ENCODE peak calls at places on chromosomes 13 and 19, in four cellular contexts. One of them, this sample, is unnamed.

GRCh38 chr13:79530270-79530669 is 49.3 kb downstream of the NDFIP2 start:
- DNase-seq in tibial nerve: no peak
- DNase-seq in heart left ventricle: no peak
- DNase-seq in left ventricle myocardium inferior: no peak
- DNase-seq in this sample: no peak

GRCh38 chr13:101544979-101545378 is 92.5 kb downstream of the ITGBL1 start:
- DNase-seq in tibial nerve: no peak
- DNase-seq in heart left ventricle: no peak
- DNase-seq in left ventricle myocardium inferior: no peak
- DNase-seq in this sample: no peak

GRCh38 chr13:90500569-90500968 is 846.9 kb upstream of the MIR17HG start:
- DNase-seq in tibial nerve: no peak
- DNase-seq in heart left ventricle: no peak
- DNase-seq in left ventricle myocardium inferior: no peak
- DNase-seq in this sample: no peak

GRCh38 chr13:105806335-105806920 is 729.0 kb downstream of the EFNB2 start:
- DNase-seq in tibial nerve: no peak
- DNase-seq in heart left ventricle: no peak
- DNase-seq in left ventricle myocardium inferior: no peak
- DNase-seq in this sample: peak; percentile 19

GRCh38 chr13:60028021-60028420 is 135.7 kb downstream of the DIAPH3 start:
- DNase-seq in tibial nerve: no peak
- DNase-seq in heart left ventricle: no peak
- DNase-seq in left ventricle myocardium inferior: no peak
- DNase-seq in this sample: no peak

GRCh38 chr13:23959231-23959862 is 62.0 kb upstream of the C1QTNF9B start:
- DNase-seq in tibial nerve: no peak
- DNase-seq in heart left ventricle: no peak
- DNase-seq in left ventricle myocardium inferior: no peak
- DNase-seq in this sample: no peak

GRCh38 chr19:3612330-3612729 is 5.7 kb upstream of the TBXA2R start:
- DNase-seq in tibial nerve: no peak
- DNase-seq in heart left ventricle: no peak
- DNase-seq in left ventricle myocardium inferior: no peak
- DNase-seq in this sample: no peak

GRCh38 chr13:52739468-52740071 is at the start of gene CNMD:
- DNase-seq in tibial nerve: no peak
- DNase-seq in heart left ventricle: no peak
- DNase-seq in left ventricle myocardium inferior: no peak
- DNase-seq in this sample: no peak

GRCh38 chr13:29436721-29437250 is 158.7 kb downstream of the SLC7A1 start:
- DNase-seq in tibial nerve: no peak
- DNase-seq in heart left ventricle: no peak
- DNase-seq in left ventricle myocardium inferior: no peak
- DNase-seq in this sample: no peak

GRCh38 chr19:12937243-12938053 is 961 bp upstream of the CALR start:
- DNase-seq in tibial nerve: peak; percentile 59
- DNase-seq in heart left ventricle: no peak
- DNase-seq in left ventricle myocardium inferior: no peak
- DNase-seq in this sample: peak; percentile 25

GRCh38 chr19:11345122-11345752 is 831 bp downstream of the TMEM205 start:
- DNase-seq in tibial nerve: no peak
- DNase-seq in heart left ventricle: no peak
- DNase-seq in left ventricle myocardium inferior: no peak
- DNase-seq in this sample: no peak

GRCh38 chr19:49498475-49498874 is 2.2 kb downstream of the RPS11 start:
- DNase-seq in tibial nerve: no peak
- DNase-seq in heart left ventricle: no peak
- DNase-seq in left ventricle myocardium inferior: no peak
- DNase-seq in this sample: no peak

GRCh38 chr19:459724-460511 is 915 bp downstream of the SHC2 start:
- DNase-seq in tibial nerve: peak; percentile 31
- DNase-seq in heart left ventricle: peak; percentile 75
- DNase-seq in left ventricle myocardium inferior: peak; percentile 76
- DNase-seq in this sample: no peak

GRCh38 chr13:113291997-113292862 is 4.8 kb upstream of the LAMP1 start:
- DNase-seq in tibial nerve: no peak
- DNase-seq in heart left ventricle: peak; percentile 37
- DNase-seq in left ventricle myocardium inferior: peak; percentile 28
- DNase-seq in this sample: no peak

GRCh38 chr13:44128522-44128921 is 245.1 kb upstream of the SERP2 start:
- DNase-seq in tibial nerve: no peak
- DNase-seq in heart left ventricle: peak; percentile 75
- DNase-seq in left ventricle myocardium inferior: peak; percentile 25
- DNase-seq in this sample: no peak

GRCh38 chr13:113854238-113855011 is 9.5 kb downstream of the GAS6 start:
- DNase-seq in tibial nerve: peak; percentile 43
- DNase-seq in heart left ventricle: peak; percentile 63
- DNase-seq in left ventricle myocardium inferior: peak; percentile 61
- DNase-seq in this sample: no peak

GRCh38 chr19:1041835-1042685 is 2.2 kb downstream of the ABCA7 start:
- DNase-seq in tibial nerve: no peak
- DNase-seq in heart left ventricle: no peak
- DNase-seq in left ventricle myocardium inferior: no peak
- DNase-seq in this sample: no peak

GRCh38 chr13:53121131-53121773 is 92.6 kb downstream of the OLFM4 start:
- DNase-seq in tibial nerve: no peak
- DNase-seq in heart left ventricle: no peak
- DNase-seq in left ventricle myocardium inferior: no peak
- DNase-seq in this sample: no peak

GRCh38 chr13:113882266-113882627 is 18.4 kb upstream of the GAS6 start:
- DNase-seq in tibial nerve: peak; percentile 49
- DNase-seq in heart left ventricle: peak; percentile 82
- DNase-seq in left ventricle myocardium inferior: peak; percentile 80
- DNase-seq in this sample: no peak

GRCh38 chr19:29623726-29624488 is 17.8 kb downstream of the POP4 start:
- DNase-seq in tibial nerve: no peak
- DNase-seq in heart left ventricle: no peak
- DNase-seq in left ventricle myocardium inferior: no peak
- DNase-seq in this sample: no peak

GRCh38 chr19:39156230-39156890 is 30.8 kb downstream of the PAK4 start:
- DNase-seq in tibial nerve: no peak
- DNase-seq in heart left ventricle: no peak
- DNase-seq in left ventricle myocardium inferior: no peak
- DNase-seq in this sample: peak; percentile 8

GRCh38 chr13:20547479-20547908 is 19.5 kb upstream of the IFT88 start:
- DNase-seq in tibial nerve: no peak
- DNase-seq in heart left ventricle: no peak
- DNase-seq in left ventricle myocardium inferior: no peak
- DNase-seq in this sample: no peak

GRCh38 chr13:108342369-108343289 is 73.1 kb downstream of the TNFSF13B start:
- DNase-seq in tibial nerve: no peak
- DNase-seq in heart left ventricle: no peak
- DNase-seq in left ventricle myocardium inferior: no peak
- DNase-seq in this sample: peak; percentile 22

GRCh38 chr13:97003071-97003470 is 8.8 kb upstream of the OXGR1 start:
- DNase-seq in tibial nerve: no peak
- DNase-seq in heart left ventricle: no peak
- DNase-seq in left ventricle myocardium inferior: no peak
- DNase-seq in this sample: no peak

GRCh38 chr19:7788933-7789323 is 25.9 kb downstream of the CLEC4M start:
- DNase-seq in tibial nerve: no peak
- DNase-seq in heart left ventricle: no peak
- DNase-seq in left ventricle myocardium inferior: no peak
- DNase-seq in this sample: no peak

GRCh38 chr13:62847520-62847919 is 1431.9 kb upstream of the PCDH20 start:
- DNase-seq in tibial nerve: no peak
- DNase-seq in heart left ventricle: no peak
- DNase-seq in left ventricle myocardium inferior: no peak
- DNase-seq in this sample: no peak

GRCh38 chr13:68190826-68191225 is 960.7 kb upstream of the PCDH9 start:
- DNase-seq in tibial nerve: no peak
- DNase-seq in heart left ventricle: no peak
- DNase-seq in left ventricle myocardium inferior: no peak
- DNase-seq in this sample: peak; percentile 63

GRCh38 chr13:41552031-41552430 is 94.7 kb downstream of the RGCC start:
- DNase-seq in tibial nerve: no peak
- DNase-seq in heart left ventricle: no peak
- DNase-seq in left ventricle myocardium inferior: no peak
- DNase-seq in this sample: no peak
- TF ChIP-seq CTCF in tibial nerve: no peak
- TF ChIP-seq CTCF in heart left ventricle: no peak
- TF ChIP-seq CTCF in left ventricle myocardium inferior: no peak
- TF ChIP-seq CTCF in this sample: no peak

GRCh38 chr19:55031178-55031577 is 6.9 kb downstream of the GP6 start:
- DNase-seq in tibial nerve: no peak
- DNase-seq in heart left ventricle: no peak
- DNase-seq in left ventricle myocardium inferior: no peak
- DNase-seq in this sample: no peak
- H3K27ac ChIP-seq in tibial nerve: no peak overlapping the region
- H3K27ac ChIP-seq in heart left ventricle: no peak overlapping the region
- H3K27ac ChIP-seq in left ventricle myocardium inferior: no peak overlapping the region
- H3K27ac ChIP-seq in this sample: no peak overlapping the region

DNA sequence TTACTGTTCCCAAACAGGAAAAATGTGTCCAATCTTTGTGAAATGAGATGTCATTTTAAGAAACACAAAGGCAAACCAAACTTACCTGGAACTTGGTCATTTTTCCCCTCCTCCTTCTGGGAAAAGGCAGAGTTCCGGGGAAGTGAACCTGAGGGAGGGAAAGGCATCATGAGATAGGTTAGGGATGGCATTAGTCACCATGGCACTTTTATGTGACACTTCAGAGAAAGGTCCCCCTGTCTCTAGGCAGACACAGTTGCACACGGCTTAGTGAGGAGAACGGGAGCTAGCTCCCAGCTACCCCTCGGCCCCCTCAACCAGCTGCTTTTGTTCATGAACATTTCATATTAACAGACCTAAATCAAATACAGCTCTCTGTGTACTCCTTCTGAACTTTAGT is 1.5 kb downstream of the ZNF235 start:
- DNase-seq in tibial nerve: no peak
- DNase-seq in heart left ventricle: no peak
- DNase-seq in left ventricle myocardium inferior: no peak
- DNase-seq in this sample: no peak
- H3K4me3 ChIP-seq in tibial nerve: no peak overlapping the region
- H3K4me3 ChIP-seq in heart left ventricle: no peak overlapping the region
- H3K4me3 ChIP-seq in left ventricle myocardium inferior: peak overlapping the region; percentile 88
- H3K4me3 ChIP-seq in this sample: no peak overlapping the region

GRCh38 chr19:15372470-15372869 is 7.1 kb downstream of the AKAP8 start:
- DNase-seq in tibial nerve: no peak
- DNase-seq in heart left ventricle: no peak
- DNase-seq in left ventricle myocardium inferior: no peak
- DNase-seq in this sample: no peak
- TF ChIP-seq CTCF in tibial nerve: no peak
- TF ChIP-seq CTCF in heart left ventricle: no peak
- TF ChIP-seq CTCF in left ventricle myocardium inferior: no peak
- TF ChIP-seq CTCF in this sample: no peak

GRCh38 chr19:18053571-18054219 is 33.0 kb downstream of the IL12RB1 start:
- DNase-seq in tibial nerve: no peak
- DNase-seq in heart left ventricle: no peak
- DNase-seq in left ventricle myocardium inferior: no peak
- DNase-seq in this sample: no peak
- H3K27ac ChIP-seq in tibial nerve: no peak overlapping the region
- H3K27ac ChIP-seq in heart left ventricle: no peak overlapping the region
- H3K27ac ChIP-seq in left ventricle myocardium inferior: peak overlapping the region; percentile 88
- H3K27ac ChIP-seq in this sample: no peak overlapping the region

DNA sequence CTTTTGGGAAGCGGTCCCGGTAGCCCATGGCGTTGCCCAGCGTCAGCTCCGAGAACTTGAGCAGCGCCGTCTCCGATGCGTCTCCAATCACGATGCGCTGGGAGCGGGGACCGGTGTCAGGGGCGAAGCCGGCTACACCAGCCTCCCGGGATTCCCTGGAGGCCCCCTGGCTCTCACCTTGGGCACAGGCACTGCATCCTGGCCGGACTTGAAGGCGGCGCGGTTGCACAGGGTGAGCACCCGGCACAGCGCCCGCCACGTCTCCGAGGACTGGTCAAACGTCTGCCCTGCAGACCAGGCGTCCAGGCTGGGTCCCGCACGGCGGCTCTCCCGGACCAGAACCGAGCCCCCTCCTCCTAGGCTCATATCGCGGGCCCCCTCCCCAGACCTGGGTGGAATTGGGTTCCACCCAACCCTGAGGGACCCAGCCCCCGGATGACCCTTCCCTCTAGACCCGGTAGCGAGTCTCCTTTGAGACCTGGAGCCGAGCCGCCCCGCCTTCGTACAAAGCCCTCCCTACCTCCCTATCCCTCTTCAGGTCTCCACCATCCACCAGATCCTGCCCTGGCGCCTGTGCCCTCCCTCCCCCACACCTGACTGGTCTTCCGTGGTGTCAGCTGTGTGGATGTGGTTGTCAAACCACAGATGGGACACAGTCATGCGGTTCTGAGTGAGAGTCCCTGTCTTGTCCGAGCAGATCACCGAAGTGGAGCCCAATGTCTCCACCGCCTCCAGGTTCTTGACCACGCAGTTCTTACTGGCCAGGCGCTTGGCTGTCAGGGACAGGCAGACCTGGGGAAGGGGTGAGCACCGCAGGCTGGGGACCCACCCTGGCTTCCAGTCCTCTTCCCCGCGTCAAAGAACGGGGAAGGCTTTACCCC is 4.8 kb downstream of the ATP4A start:
- DNase-seq in tibial nerve: no peak
- DNase-seq in heart left ventricle: no peak
- DNase-seq in left ventricle myocardium inferior: no peak
- DNase-seq in this sample: no peak
- H3K4me3 ChIP-seq in tibial nerve: peak overlapping the region; percentile 44
- H3K4me3 ChIP-seq in heart left ventricle: peak overlapping the region; percentile 42
- H3K4me3 ChIP-seq in left ventricle myocardium inferior: peak overlapping the region; percentile 56
- H3K4me3 ChIP-seq in this sample: peak overlapping the region; percentile 50

DNA sequence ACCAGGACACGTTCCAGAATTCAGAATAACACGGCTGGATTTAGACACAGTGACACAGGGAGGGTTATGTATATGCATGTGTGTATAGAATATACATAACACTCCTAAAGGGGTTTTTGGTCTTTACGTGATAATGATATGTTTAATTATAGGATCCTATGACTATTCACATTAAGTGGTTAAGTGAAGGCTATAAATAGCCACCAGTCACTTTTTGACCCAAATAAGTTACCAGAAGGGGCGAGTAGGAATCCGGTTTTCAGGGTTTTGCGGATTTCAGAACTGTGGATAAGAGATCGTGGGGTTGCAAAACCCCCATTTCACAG is 6.9 kb downstream of the ANGPTL6 start:
- DNase-seq in tibial nerve: no peak
- DNase-seq in heart left ventricle: no peak
- DNase-seq in left ventricle myocardium inferior: no peak
- DNase-seq in this sample: no peak
- TF ChIP-seq CTCF in tibial nerve: no peak
- TF ChIP-seq CTCF in heart left ventricle: no peak
- TF ChIP-seq CTCF in left ventricle myocardium inferior: no peak
- TF ChIP-seq CTCF in this sample: no peak

DNA sequence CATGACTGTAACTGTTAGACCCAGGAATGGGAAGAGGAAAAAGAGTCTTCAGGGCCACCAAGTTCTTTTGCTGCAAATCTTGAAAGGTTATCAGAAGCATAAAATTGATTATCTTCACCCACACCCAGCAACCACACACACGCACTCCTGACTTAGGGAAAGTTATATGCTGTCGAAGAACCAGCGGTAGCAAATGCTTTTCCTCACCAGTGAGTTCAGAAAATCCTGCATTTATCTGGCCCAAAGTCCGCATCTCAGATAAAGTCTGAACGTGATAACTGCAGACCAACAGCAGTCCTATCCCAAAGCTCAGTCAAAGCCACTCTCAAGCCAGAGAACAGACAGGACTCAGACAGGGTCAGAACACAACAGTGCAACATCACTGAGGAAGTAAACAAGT is 115.6 kb downstream of the IRS2 start:
- DNase-seq in tibial nerve: no peak
- DNase-seq in heart left ventricle: no peak
- DNase-seq in left ventricle myocardium inferior: no peak
- DNase-seq in this sample: no peak
- H3K27ac ChIP-seq in tibial nerve: no peak overlapping the region
- H3K27ac ChIP-seq in heart left ventricle: no peak overlapping the region
- H3K27ac ChIP-seq in left ventricle myocardium inferior: no peak overlapping the region
- H3K27ac ChIP-seq in this sample: no peak overlapping the region

GRCh38 chr19:18605546-18606280 is 886 bp downstream of the CRLF1 start:
- DNase-seq in tibial nerve: no peak
- DNase-seq in heart left ventricle: no peak
- DNase-seq in left ventricle myocardium inferior: no peak
- DNase-seq in this sample: no peak
- H3K4me3 ChIP-seq in tibial nerve: peak overlapping the region; percentile 49
- H3K4me3 ChIP-seq in heart left ventricle: peak overlapping the region; percentile 28
- H3K4me3 ChIP-seq in left ventricle myocardium inferior: peak overlapping the region; percentile 56
- H3K4me3 ChIP-seq in this sample: peak overlapping the region; percentile 32